ENCODE peak calls at places on chromosomes 3 and 15, in four cellular contexts. N is Calu3, L is GM23248, X is progenitor cell of endocrine pancreas. J is an unnamed sample.

GRCh38 chr3:36373661-36374060 is 6.6 kb upstream of the STAC start:
- DNase-seq in L (no peak), N (no peak), X (no peak), J (no peak)

GRCh38 chr3:190339130-190339529 is 16.9 kb upstream of the CLDN1 start:
- DNase-seq in L (peak), N (no peak), X (no peak), J (no peak)

GRCh38 chr3:138326866-138327595 is 2.6 kb downstream of the NME9 start:
- DNase-seq in X (no peak), N (no peak), L (no peak), J (no peak)

GRCh38 chr3:188169826-188170455 is 16.0 kb downstream of the LPP start:
- DNase-seq in X (no peak), L (no peak), N (no peak), J (no peak)

GRCh38 chr3:13853978-13854296 is 25.9 kb downstream of the WNT7A start:
- DNase-seq in X (no peak), N (peak), L (no peak), J (no peak)

GRCh38 chr3:105353485-105354161 is 13.1 kb upstream of the ALCAM start:
- DNase-seq in X (no peak), L (no peak), N (peak), J (peak)

GRCh38 chr3:52507359-52507758 is 12.2 kb downstream of the STAB1 start:
- DNase-seq in N (peak), X (no peak), L (no peak), J (peak)

GRCh38 chr15:31525296-31525695 is 198.7 kb downstream of the KLF13 start:
- DNase-seq in N (no peak), L (no peak), X (no peak), J (no peak)

GRCh38 chr15:25171111-25171811 is 216.5 kb downstream of the SNRPN start:
- DNase-seq in X (peak), N (no peak), L (no peak), J (no peak)

GRCh38 chr3:47430606-47431005 is 45.1 kb downstream of the SCAP start:
- DNase-seq in X (no peak), N (no peak), L (no peak), J (no peak)

GRCh38 chr15:74403981-74404563 is 29.7 kb downstream of the SEMA7A start:
- DNase-seq in N (no peak), X (no peak), L (no peak), J (no peak)

GRCh38 chr3:114319453-114319852 is 25.6 kb downstream of the TIGIT start:
- DNase-seq in X (no peak), N (peak), L (peak), J (no peak)

GRCh38 chr15:29569533-29570092 is 252.7 kb downstream of the TJP1 start:
- DNase-seq in X (no peak), N (no peak), L (no peak), J (no peak)

GRCh38 chr3:136839556-136839931 is 20.6 kb downstream of the SLC35G2 start:
- DNase-seq in X (no peak), L (no peak), N (no peak), J (no peak)

GRCh38 chr3:58640700-58641372 is 25.7 kb downstream of the FAM3D start:
- DNase-seq in X (peak), L (peak), N (peak), J (peak)

GRCh38 chr3:53845103-53845880 is 927 bp downstream of the CHDH start:
- DNase-seq in X (no peak), L (peak), N (peak), J (peak)

GRCh38 chr15:90221251-90221900 is 12.4 kb downstream of the CIB1 start:
- DNase-seq in X (peak), N (peak), L (peak), J (peak)